ENCODE peak calls at places on chromosome 21, in seven cellular contexts. One of them, this sample, is unnamed.

GRCh38 chr21:34864370-34865209 is 184.5 kb downstream of the RUNX1 start:
- DNase-seq in OCI-LY7: no peak
- DNase-seq in HFFc6: no peak
- DNase-seq in mesothelial cell of epicardium: no peak
- DNase-seq in adrenal gland: no peak
- DNase-seq in CD8-positive, alpha-beta T cell: no peak
- DNase-seq in body of pancreas: no peak
- DNase-seq in this sample: no peak

GRCh38 chr21:33434770-33435360 is 31.7 kb downstream of the IFNGR2 start:
- DNase-seq in OCI-LY7: peak; percentile 60
- DNase-seq in HFFc6: peak; percentile 92
- DNase-seq in mesothelial cell of epicardium: no peak
- DNase-seq in adrenal gland: no peak
- DNase-seq in CD8-positive, alpha-beta T cell: no peak
- DNase-seq in body of pancreas: no peak
- DNase-seq in this sample: peak; percentile 61

GRCh38 chr21:44681861-44682579 is at the start of gene KRTAP12-1:
- DNase-seq in OCI-LY7: no peak
- DNase-seq in HFFc6: no peak
- DNase-seq in mesothelial cell of epicardium: peak; percentile 22
- DNase-seq in adrenal gland: no peak
- DNase-seq in CD8-positive, alpha-beta T cell: no peak
- DNase-seq in body of pancreas: no peak
- DNase-seq in this sample: no peak

GRCh38 chr21:44377922-44378645 is 24.7 kb downstream of the TRPM2 start:
- DNase-seq in OCI-LY7: no peak
- DNase-seq in HFFc6: no peak
- DNase-seq in mesothelial cell of epicardium: peak; percentile 35
- DNase-seq in adrenal gland: no peak
- DNase-seq in CD8-positive, alpha-beta T cell: no peak
- DNase-seq in body of pancreas: no peak
- DNase-seq in this sample: no peak

GRCh38 chr21:43892334-43892733 is 27.3 kb downstream of the AGPAT3 start:
- DNase-seq in OCI-LY7: no peak
- DNase-seq in HFFc6: no peak
- DNase-seq in mesothelial cell of epicardium: no peak
- DNase-seq in adrenal gland: no peak
- DNase-seq in CD8-positive, alpha-beta T cell: no peak
- DNase-seq in body of pancreas: no peak
- DNase-seq in this sample: no peak

GRCh38 chr21:40689816-40690215 is 157.1 kb downstream of the DSCAM start:
- DNase-seq in OCI-LY7: no peak
- DNase-seq in HFFc6: no peak
- DNase-seq in mesothelial cell of epicardium: no peak
- DNase-seq in adrenal gland: no peak
- DNase-seq in CD8-positive, alpha-beta T cell: no peak
- DNase-seq in body of pancreas: no peak
- DNase-seq in this sample: no peak

GRCh38 chr21:36134820-36135390 is at the start of gene CBR3:
- DNase-seq in OCI-LY7: no peak
- DNase-seq in HFFc6: peak; percentile 54
- DNase-seq in mesothelial cell of epicardium: peak; percentile 45
- DNase-seq in adrenal gland: peak; percentile 46
- DNase-seq in CD8-positive, alpha-beta T cell: no peak
- DNase-seq in body of pancreas: peak; percentile 46
- DNase-seq in this sample: no peak

GRCh38 chr21:35926003-35926541 is 134.3 kb downstream of the SETD4 start:
- DNase-seq in OCI-LY7: no peak
- DNase-seq in HFFc6: no peak
- DNase-seq in mesothelial cell of epicardium: no peak
- DNase-seq in adrenal gland: no peak
- DNase-seq in CD8-positive, alpha-beta T cell: no peak
- DNase-seq in body of pancreas: no peak
- DNase-seq in this sample: no peak

GRCh38 chr21:20377250-20377649 is 621.0 kb upstream of the NCAM2 start:
- DNase-seq in OCI-LY7: no peak
- DNase-seq in HFFc6: no peak
- DNase-seq in mesothelial cell of epicardium: no peak
- DNase-seq in adrenal gland: no peak
- DNase-seq in CD8-positive, alpha-beta T cell: no peak
- DNase-seq in body of pancreas: no peak
- DNase-seq in this sample: no peak

GRCh38 chr21:35079181-35079580 is 30.1 kb upstream of the RUNX1 start:
- DNase-seq in OCI-LY7: no peak
- DNase-seq in HFFc6: no peak
- DNase-seq in mesothelial cell of epicardium: no peak
- DNase-seq in adrenal gland: no peak
- DNase-seq in CD8-positive, alpha-beta T cell: no peak
- DNase-seq in body of pancreas: no peak
- DNase-seq in this sample: no peak

GRCh38 chr21:34558166-34558565 is 46.2 kb upstream of the KCNE1 start:
- DNase-seq in OCI-LY7: no peak
- DNase-seq in HFFc6: no peak
- DNase-seq in mesothelial cell of epicardium: no peak
- DNase-seq in adrenal gland: no peak
- DNase-seq in CD8-positive, alpha-beta T cell: no peak
- DNase-seq in body of pancreas: no peak
- DNase-seq in this sample: no peak

GRCh38 chr21:37915941-37916794 is at the start of gene KCNJ6:
- DNase-seq in OCI-LY7: no peak
- DNase-seq in HFFc6: no peak
- DNase-seq in mesothelial cell of epicardium: peak; percentile 71
- DNase-seq in adrenal gland: peak; percentile 23
- DNase-seq in CD8-positive, alpha-beta T cell: no peak
- DNase-seq in body of pancreas: peak; percentile 24
- DNase-seq in this sample: no peak
- TF ChIP-seq CTCF in OCI-LY7: no peak
- TF ChIP-seq CTCF in HFFc6: peak; percentile 81
- TF ChIP-seq CTCF in mesothelial cell of epicardium: peak; percentile 47
- TF ChIP-seq CTCF in adrenal gland: peak; percentile 10
- TF ChIP-seq CTCF in CD8-positive, alpha-beta T cell: no peak
- TF ChIP-seq CTCF in body of pancreas: peak; percentile 45
- TF ChIP-seq CTCF in this sample: peak; percentile 72

DNA sequence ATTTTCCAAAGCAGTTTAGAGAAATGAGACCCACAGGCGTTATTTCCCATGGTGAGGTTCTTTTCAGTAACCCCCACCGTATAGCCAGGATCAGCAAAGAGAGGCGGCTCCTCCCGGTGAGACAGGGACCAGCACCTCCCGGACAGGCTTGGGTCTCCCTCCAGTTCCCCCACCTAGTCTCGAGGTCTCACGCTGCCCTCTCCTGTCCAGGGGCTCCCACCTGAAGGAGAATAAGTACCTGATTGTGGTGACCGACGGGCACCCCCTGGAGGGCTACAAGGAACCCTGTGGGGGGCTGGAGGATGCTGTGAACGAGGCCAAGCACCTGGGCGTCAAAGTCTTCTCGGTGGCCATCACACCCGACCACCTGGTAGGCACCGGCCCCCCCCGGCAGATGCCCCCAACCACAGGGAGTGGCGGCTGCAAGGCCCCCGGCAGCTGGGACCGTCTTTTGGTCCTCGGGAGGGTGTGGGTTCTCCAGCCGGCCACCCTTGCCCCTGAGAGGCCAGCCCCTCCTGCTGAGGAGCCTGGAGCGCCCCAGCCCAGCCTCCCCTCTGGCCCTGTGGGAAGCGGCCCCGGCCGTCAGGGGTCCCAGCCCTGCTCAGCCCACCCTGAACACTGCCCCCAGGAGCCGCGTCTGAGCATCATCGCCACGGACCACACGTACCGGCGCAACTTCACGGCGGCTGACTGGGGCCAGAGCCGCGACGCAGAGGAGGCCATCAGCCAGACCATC is 4.9 kb downstream of the COL6A1 start:
- DNase-seq in OCI-LY7: no peak
- DNase-seq in HFFc6: no peak
- DNase-seq in mesothelial cell of epicardium: no peak
- DNase-seq in adrenal gland: no peak
- DNase-seq in CD8-positive, alpha-beta T cell: no peak
- DNase-seq in body of pancreas: peak; percentile 9
- DNase-seq in this sample: no peak
- TF ChIP-seq CTCF in OCI-LY7: no peak
- TF ChIP-seq CTCF in HFFc6: no peak
- TF ChIP-seq CTCF in mesothelial cell of epicardium: no peak
- TF ChIP-seq CTCF in adrenal gland: no peak
- TF ChIP-seq CTCF in CD8-positive, alpha-beta T cell: no peak
- TF ChIP-seq CTCF in body of pancreas: no peak
- TF ChIP-seq CTCF in this sample: no peak

DNA sequence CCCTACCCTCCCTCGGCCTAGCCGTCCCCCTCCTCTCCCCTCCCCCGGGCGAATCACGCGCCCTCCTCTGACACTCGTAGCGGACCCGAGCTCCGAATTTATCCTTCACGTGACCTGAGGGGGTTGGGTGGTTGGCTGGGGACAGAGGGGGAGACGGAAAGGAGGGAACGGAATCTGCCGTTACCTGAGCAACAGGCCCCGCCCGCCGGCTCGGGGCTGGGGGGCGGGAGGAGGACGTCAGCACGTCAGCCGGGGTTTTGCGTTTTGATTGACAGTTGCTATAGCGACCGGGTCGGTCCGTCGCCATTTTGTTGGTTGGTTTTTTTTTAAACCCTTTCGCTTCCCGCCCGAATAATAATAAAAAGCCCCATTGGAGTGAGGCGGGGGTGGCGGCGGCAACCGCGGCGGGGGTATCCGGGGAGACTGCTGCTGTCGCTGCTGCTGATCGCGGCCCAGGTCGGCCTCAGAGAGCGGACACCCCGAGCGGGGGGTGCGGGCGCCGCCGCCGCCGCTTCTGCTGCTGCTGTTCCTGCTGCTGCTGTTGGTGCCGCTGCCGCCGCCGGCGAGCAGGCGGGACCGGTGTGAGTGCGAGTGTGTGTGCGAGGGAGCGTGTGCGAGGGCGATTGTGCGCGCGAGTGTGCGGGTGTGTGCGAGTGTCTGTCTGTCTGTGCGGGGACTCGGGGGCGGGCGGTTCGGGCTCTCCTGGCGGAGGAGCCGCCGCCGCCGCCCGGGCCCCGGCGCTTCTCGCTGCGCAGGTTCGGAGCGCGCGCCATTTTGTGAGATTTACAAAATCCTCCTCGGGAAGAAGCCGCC is at the start of gene DYRK1A:
- DNase-seq in OCI-LY7: peak; percentile 98
- DNase-seq in HFFc6: peak; percentile 97
- DNase-seq in mesothelial cell of epicardium: peak; percentile 98
- DNase-seq in adrenal gland: peak; percentile 99
- DNase-seq in CD8-positive, alpha-beta T cell: peak; percentile 97
- DNase-seq in body of pancreas: peak; percentile 99
- DNase-seq in this sample: peak; percentile 99
- TF ChIP-seq CTCF in OCI-LY7: no peak
- TF ChIP-seq CTCF in HFFc6: no peak
- TF ChIP-seq CTCF in mesothelial cell of epicardium: no peak
- TF ChIP-seq CTCF in adrenal gland: no peak
- TF ChIP-seq CTCF in CD8-positive, alpha-beta T cell: no peak
- TF ChIP-seq CTCF in body of pancreas: no peak
- TF ChIP-seq CTCF in this sample: no peak

DNA sequence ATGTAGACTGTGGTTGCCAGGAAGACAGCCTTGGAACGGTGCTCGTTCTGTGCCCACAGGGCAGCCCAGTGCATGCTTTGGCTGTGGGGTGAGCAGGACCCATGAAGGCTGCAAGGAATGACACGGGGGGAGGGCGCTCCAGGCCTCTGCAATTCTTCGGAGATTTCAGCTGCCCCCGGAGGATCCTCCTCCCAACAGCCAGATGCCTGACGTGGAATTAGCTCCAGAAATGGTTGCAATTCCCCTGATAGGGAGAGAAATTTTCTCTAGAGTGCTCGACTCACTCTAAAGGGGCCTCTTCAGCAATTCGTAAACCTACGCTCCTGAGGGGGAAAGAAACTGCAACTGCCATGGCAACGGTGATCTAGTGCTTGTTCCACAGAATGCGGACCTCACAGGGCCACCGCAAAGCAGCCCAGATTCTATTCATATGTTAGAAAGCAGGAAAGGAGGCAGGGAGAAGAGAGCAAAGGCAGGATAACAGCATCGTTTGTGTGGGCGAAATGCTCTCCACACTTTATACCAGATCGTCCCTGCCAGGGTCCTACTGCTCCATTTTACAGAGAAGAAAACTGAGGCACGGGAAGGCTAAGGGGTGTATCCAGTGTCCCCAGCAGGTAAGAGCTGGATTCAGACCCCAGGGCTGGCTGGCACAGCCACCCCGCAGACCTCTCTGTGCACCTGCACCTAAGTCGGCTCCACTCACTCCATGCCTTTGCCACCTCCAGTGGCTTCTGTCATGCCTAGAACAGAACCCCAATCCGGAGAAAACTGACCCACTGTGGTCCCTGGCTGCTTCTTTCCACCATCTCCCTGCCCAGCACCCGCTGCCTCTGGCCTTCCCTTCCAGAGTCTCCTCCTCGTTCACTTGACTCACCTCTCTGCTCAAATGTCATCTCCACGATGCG is 11.9 kb upstream of the PDE9A start:
- DNase-seq in OCI-LY7: no peak
- DNase-seq in HFFc6: no peak
- DNase-seq in mesothelial cell of epicardium: no peak
- DNase-seq in adrenal gland: peak; percentile 50
- DNase-seq in CD8-positive, alpha-beta T cell: no peak
- DNase-seq in body of pancreas: no peak
- DNase-seq in this sample: no peak
- TF ChIP-seq CTCF in OCI-LY7: no peak
- TF ChIP-seq CTCF in HFFc6: no peak
- TF ChIP-seq CTCF in mesothelial cell of epicardium: no peak
- TF ChIP-seq CTCF in adrenal gland: no peak
- TF ChIP-seq CTCF in CD8-positive, alpha-beta T cell: no peak
- TF ChIP-seq CTCF in body of pancreas: no peak
- TF ChIP-seq CTCF in this sample: no peak

DNA sequence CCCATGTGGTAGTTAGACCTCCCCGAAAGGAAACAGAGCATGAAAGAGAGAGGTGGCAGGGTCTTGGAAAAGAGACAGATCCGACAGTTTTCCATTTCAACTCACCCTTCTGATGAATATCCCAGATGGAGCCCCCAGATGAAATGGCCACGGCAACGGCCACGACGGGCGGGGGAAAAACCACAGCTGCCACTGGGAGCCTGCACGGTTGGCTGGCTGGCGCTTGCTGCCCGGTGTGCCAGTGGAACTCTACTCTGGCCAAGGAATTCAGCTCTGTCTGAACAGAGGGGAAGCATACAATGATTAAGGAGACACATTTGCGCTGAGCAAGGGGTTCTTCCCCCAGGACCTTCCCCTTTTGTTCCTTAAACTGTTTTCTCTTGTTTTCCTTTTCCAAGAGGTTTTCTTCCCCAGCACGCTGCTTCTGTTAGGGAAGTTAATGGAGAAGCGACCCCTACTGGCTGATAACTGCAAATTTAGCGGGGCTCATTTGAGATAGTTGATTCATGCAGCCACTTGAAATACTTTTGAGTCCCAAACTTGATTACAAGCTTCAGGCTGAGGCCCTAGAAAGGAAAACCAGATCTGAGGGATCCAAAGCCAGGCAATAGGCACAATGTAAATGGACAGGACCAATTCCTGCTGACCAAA is 1122.5 kb downstream of the NCAM2 start:
- DNase-seq in OCI-LY7: peak; percentile 1
- DNase-seq in HFFc6: no peak
- DNase-seq in mesothelial cell of epicardium: no peak
- DNase-seq in adrenal gland: no peak
- DNase-seq in CD8-positive, alpha-beta T cell: no peak
- DNase-seq in body of pancreas: no peak
- DNase-seq in this sample: no peak
- TF ChIP-seq CTCF in OCI-LY7: peak; percentile 53
- TF ChIP-seq CTCF in HFFc6: peak; percentile 73
- TF ChIP-seq CTCF in mesothelial cell of epicardium: peak; percentile 39
- TF ChIP-seq CTCF in adrenal gland: no peak
- TF ChIP-seq CTCF in CD8-positive, alpha-beta T cell: no peak
- TF ChIP-seq CTCF in body of pancreas: peak; percentile 33
- TF ChIP-seq CTCF in this sample: no peak